ENCODE peak calls at places on chromosomes 16 and 17, in five cellular contexts. One of them, this sample, is unnamed.
A peak's percentile ranks its signal among the peaks of the same experiment; 100 is the strongest.

GRCh38 chr16:68445458-68445857 is 2.9 kb downstream of the SMPD3 start:
- DNase-seq in activated T-cell treated with anti-CD3 and anti-CD28 coated beads for 1 hour: no peak
- DNase-seq in A549: peak; percentile 66
- DNase-seq in kidney: no peak
- DNase-seq in EL: peak; percentile 73
- DNase-seq in this sample: peak; percentile 85

GRCh38 chr16:69108069-69108904 is 2.8 kb downstream of the HAS3 start:
- DNase-seq in activated T-cell treated with anti-CD3 and anti-CD28 coated beads for 1 hour: no peak
- DNase-seq in A549: peak; percentile 32
- DNase-seq in kidney: no peak
- DNase-seq in EL: no peak
- DNase-seq in this sample: peak; percentile 25

GRCh38 chr17:15516150-15516549 is 47.1 kb downstream of the TVP23C start:
- DNase-seq in activated T-cell treated with anti-CD3 and anti-CD28 coated beads for 1 hour: no peak
- DNase-seq in A549: no peak
- DNase-seq in kidney: no peak
- DNase-seq in EL: peak; percentile 73
- DNase-seq in this sample: no peak

GRCh38 chr17:58352843-58353719 is 1.1 kb upstream of the SUPT4H1 start:
- DNase-seq in activated T-cell treated with anti-CD3 and anti-CD28 coated beads for 1 hour: no peak
- DNase-seq in A549: no peak
- DNase-seq in kidney: peak; percentile 75
- DNase-seq in EL: peak; percentile 30
- DNase-seq in this sample: peak; percentile 57

GRCh38 chr17:66540131-66540781 is 237.8 kb downstream of the PRKCA start:
- DNase-seq in activated T-cell treated with anti-CD3 and anti-CD28 coated beads for 1 hour: no peak
- DNase-seq in A549: no peak
- DNase-seq in kidney: peak; percentile 83
- DNase-seq in EL: peak; percentile 85
- DNase-seq in this sample: no peak

GRCh38 chr17:28216528-28216927 is 102.5 kb upstream of the TMEM97 start:
- DNase-seq in activated T-cell treated with anti-CD3 and anti-CD28 coated beads for 1 hour: no peak
- DNase-seq in A549: peak; percentile 27
- DNase-seq in kidney: no peak
- DNase-seq in EL: peak; percentile 65
- DNase-seq in this sample: peak; percentile 31

GRCh38 chr17:48258317-48258716 is 150.8 kb downstream of the SNX11 start:
- DNase-seq in activated T-cell treated with anti-CD3 and anti-CD28 coated beads for 1 hour: no peak
- DNase-seq in A549: no peak
- DNase-seq in kidney: no peak
- DNase-seq in EL: no peak
- DNase-seq in this sample: peak; percentile 32

GRCh38 chr16:68265078-68265925 is 976 bp downstream of the SLC7A6 start:
- DNase-seq in activated T-cell treated with anti-CD3 and anti-CD28 coated beads for 1 hour: no peak
- DNase-seq in A549: peak; percentile 91
- DNase-seq in kidney: peak; percentile 81
- DNase-seq in EL: peak; percentile 93
- DNase-seq in this sample: peak; percentile 55

GRCh38 chr16:11614587-11615175 is 28.0 kb upstream of the LITAF start:
- DNase-seq in activated T-cell treated with anti-CD3 and anti-CD28 coated beads for 1 hour: no peak
- DNase-seq in A549: no peak
- DNase-seq in kidney: peak; percentile 56
- DNase-seq in EL: peak; percentile 39
- DNase-seq in this sample: no peak

GRCh38 chr16:53898993-53899392 is 195.0 kb downstream of the FTO start:
- DNase-seq in activated T-cell treated with anti-CD3 and anti-CD28 coated beads for 1 hour: no peak
- DNase-seq in A549: no peak
- DNase-seq in kidney: no peak
- DNase-seq in EL: no peak
- DNase-seq in this sample: peak; percentile 15

GRCh38 chr16:4917117-4917516 is 19.8 kb downstream of the PPL start:
- DNase-seq in activated T-cell treated with anti-CD3 and anti-CD28 coated beads for 1 hour: no peak
- DNase-seq in A549: no peak
- DNase-seq in kidney: no peak
- DNase-seq in EL: peak; percentile 34
- DNase-seq in this sample: no peak

GRCh38 chr17:27499451-27500265 is 43.4 kb downstream of the KSR1 start:
- DNase-seq in activated T-cell treated with anti-CD3 and anti-CD28 coated beads for 1 hour: no peak
- DNase-seq in A549: no peak
- DNase-seq in kidney: peak; percentile 62
- DNase-seq in EL: no peak
- DNase-seq in this sample: no peak

GRCh38 chr16:54077412-54077821 is 209.2 kb downstream of the IRX3 start:
- DNase-seq in activated T-cell treated with anti-CD3 and anti-CD28 coated beads for 1 hour: no peak
- DNase-seq in A549: peak; percentile 70
- DNase-seq in kidney: no peak
- DNase-seq in EL: peak; percentile 76
- DNase-seq in this sample: no peak

GRCh38 chr16:68472581-68472980 is 24.3 kb upstream of the SMPD3 start:
- DNase-seq in activated T-cell treated with anti-CD3 and anti-CD28 coated beads for 1 hour: no peak
- DNase-seq in A549: no peak
- DNase-seq in kidney: no peak
- DNase-seq in EL: no peak
- DNase-seq in this sample: no peak

GRCh38 chr16:67555795-67556212 is 6.5 kb upstream of the CTCF start:
- DNase-seq in activated T-cell treated with anti-CD3 and anti-CD28 coated beads for 1 hour: no peak
- DNase-seq in A549: no peak
- DNase-seq in kidney: no peak
- DNase-seq in EL: peak; percentile 76
- DNase-seq in this sample: no peak

GRCh38 chr16:29849505-29849904 is 13.5 kb downstream of the CDIPT start:
- DNase-seq in activated T-cell treated with anti-CD3 and anti-CD28 coated beads for 1 hour: no peak
- DNase-seq in A549: no peak
- DNase-seq in kidney: no peak
- DNase-seq in EL: no peak
- DNase-seq in this sample: no peak

This sample was measured in NCI-H69.